ENCODE peak calls at places on chromosomes 13 and 19, in six cellular contexts. G is pancreas, S is stomach, E is lower lobe of right lung, X is heart right ventricle, R is brain microvascular endothelial cell. N is an unnamed sample.

GRCh38 chr13:70333752-70334151 is 225.5 kb upstream of the KLHL1 start:
- DNase-seq in R (no peak), G (no peak), E (no peak), S (no peak), X (no peak), N (no peak)

GRCh38 chr19:2198317-2198716 is 34.6 kb downstream of the DOT1L start:
- DNase-seq in S (no peak), E (no peak), R (no peak), X (no peak), G (no peak), N (no peak)

GRCh38 chr19:14366529-14366928 is 14.7 kb upstream of the ADGRE5 start:
- DNase-seq in R (peak; percentile 76), G (peak; percentile 68), X (peak; percentile 44), E (peak; percentile 92), S (peak; percentile 95), N (peak; percentile 81)

GRCh38 chr13:110815471-110816204 is 99.2 kb downstream of the ANKRD10 start:
- DNase-seq in G (no peak), X (no peak), R (no peak), S (no peak), E (no peak), N (no peak)

GRCh38 chr19:33302974-33303790 is 848 bp upstream of the CEBPA start:
- DNase-seq in X (no peak), E (peak; percentile 79), S (peak; percentile 62), G (peak; percentile 66), R (peak; percentile 15), N (peak; percentile 53)

GRCh38 chr19:18160441-18160791 is 7.5 kb downstream of the PIK3R2 start:
- DNase-seq in E (no peak), R (no peak), G (no peak), S (no peak), X (no peak), N (no peak)

GRCh38 chr13:50645092-50645491 is 198.4 kb downstream of the DLEU7 start:
- DNase-seq in E (no peak), R (peak; percentile 86), G (no peak), X (no peak), S (no peak), N (no peak)

GRCh38 chr13:26112843-26113242 is 61.0 kb upstream of the SHISA2 start:
- DNase-seq in R (peak; percentile 14), G (no peak), E (no peak), S (no peak), X (no peak), N (no peak)

GRCh38 chr13:95296326-95296939 is 4.8 kb downstream of the ABCC4 start:
- DNase-seq in E (peak; percentile 51), X (peak; percentile 38), S (peak; percentile 72), R (no peak), G (peak; percentile 62), N (no peak)

GRCh38 chr13:75352641-75353327 is 129.2 kb downstream of the TBC1D4 start:
- DNase-seq in R (no peak), G (no peak), E (no peak), X (no peak), S (no peak), N (no peak)

GRCh38 chr19:1102407-1103106 is 1.2 kb upstream of the GPX4 start:
- DNase-seq in E (no peak), R (peak; percentile 96), X (no peak), G (peak; percentile 68), S (peak; percentile 64), N (peak; percentile 84)

GRCh38 chr19:46015961-46016425 is 6.9 kb downstream of the PGLYRP1 start:
- DNase-seq in X (no peak), G (no peak), R (no peak), E (peak; percentile 46), S (no peak), N (peak; percentile 34)

GRCh38 chr13:107441279-107441678 is 774.1 kb downstream of the LIG4 start:
- DNase-seq in R (peak; percentile 70), E (no peak), X (no peak), G (no peak), S (no peak), N (no peak)

GRCh38 chr19:7869453-7869909 is 4.7 kb downstream of the PRR36 start:
- DNase-seq in E (peak; percentile 74), X (peak; percentile 30), R (no peak), S (peak; percentile 82), G (peak; percentile 76), N (peak; percentile 81)

GRCh38 chr19:42121666-42122069 is 10.6 kb downstream of the POU2F2 start:
- DNase-seq in S (no peak), R (peak; percentile 79), G (peak; percentile 56), X (peak; percentile 47), E (peak; percentile 64), N (peak; percentile 67)

GRCh38 chr19:3129112-3129511 is 6.7 kb upstream of the GNA15 start:
- DNase-seq in S (no peak), G (no peak), E (no peak), R (peak; percentile 71), X (no peak), N (peak; percentile 4)

GRCh38 chr13:72960541-72960940 is 98.3 kb upstream of the KLF5 start:
- DNase-seq in R (no peak), G (peak; percentile 28), S (no peak), E (no peak), X (no peak), N (no peak)

GRCh38 chr19:54133957-54134590 is 3.5 kb upstream of the CNOT3 start:
- DNase-seq in G (no peak), R (no peak), S (no peak), X (no peak), E (no peak), N (no peak)

GRCh38 chr13:29513002-29513980 is 82.2 kb downstream of the SLC7A1 start:
- DNase-seq in G (no peak), E (no peak), X (no peak), S (no peak), R (no peak), N (no peak)

GRCh38 chr19:46731007-46731501 is 14.1 kb upstream of the PRKD2 start:
- DNase-seq in X (no peak), G (no peak), E (peak; percentile 78), R (peak; percentile 96), S (peak; percentile 46), N (no peak)

GRCh38 chr19:31220540-31220939 is 128.7 kb downstream of the TSHZ3 start:
- DNase-seq in X (no peak), E (no peak), G (no peak), R (no peak), S (no peak), N (no peak)

GRCh38 chr13:112053744-112054615 is 13.0 kb upstream of the SOX1 start:
- DNase-seq in R (no peak), S (no peak), G (no peak), E (no peak), X (no peak), N (no peak)
- H3K4me3 ChIP-seq in R (no peak overlapping the region), S (no peak overlapping the region), G (no peak overlapping the region), E (no peak overlapping the region), X (no peak overlapping the region), N (no peak overlapping the region)

GRCh38 chr13:46913757-46914156 is 16.9 kb upstream of the HTR2A start:
- DNase-seq in S (no peak), R (no peak), X (no peak), E (no peak), G (no peak), N (no peak)
- TF ChIP-seq CTCF in S (no peak), R (no peak), X (no peak), E (no peak), G (no peak), N (no peak)

DNA sequence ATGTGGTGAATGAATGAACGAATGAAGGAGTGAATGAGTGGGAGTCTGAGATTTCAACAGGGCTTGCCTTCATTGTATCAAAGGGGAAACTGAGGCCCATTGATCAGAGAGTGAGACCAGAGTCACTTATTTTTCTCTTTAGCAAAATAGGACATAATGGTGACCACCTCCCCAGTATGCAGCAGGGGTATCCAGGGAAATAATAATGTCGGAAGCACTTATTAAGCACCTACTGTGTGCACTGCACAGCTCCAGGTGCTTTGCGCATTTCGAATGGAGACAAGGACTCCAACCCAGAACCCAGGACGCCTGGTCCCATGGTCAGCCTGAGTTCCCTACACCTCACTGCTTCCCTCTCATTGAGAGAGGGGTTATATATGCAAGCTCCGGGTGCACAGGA is 26.8 kb upstream of the SEMA6B start:
- DNase-seq in R (no peak), S (no peak), X (no peak), G (no peak), E (no peak), N (no peak)
- H3K27me3 ChIP-seq in R (peaks cover 20% of the 10 kb centered on the region), S (peaks cover 16% of the 10 kb centered on the region), X (peaks cover 41% of the 10 kb centered on the region), G (peaks cover 3% of the 10 kb centered on the region), E (peaks cover 74% of the 10 kb centered on the region), N (peaks cover 1% of the 10 kb centered on the region)

GRCh38 chr19:39182174-39182505 is 14.6 kb upstream of the NCCRP1 start:
- DNase-seq in E (no peak), X (no peak), S (no peak), R (no peak), G (no peak), N (no peak)

GRCh38 chr19:39188960-39189359 is 7.8 kb upstream of the NCCRP1 start:
- DNase-seq in R (no peak), G (no peak), S (no peak), E (no peak), X (no peak), N (no peak)

GRCh38 chr19:39183100-39183499 is 13.7 kb upstream of the NCCRP1 start:
- DNase-seq in S (no peak), R (no peak), G (no peak), X (no peak), E (no peak), N (no peak)

GRCh38 chr19:39187552-39187943 is 9.2 kb upstream of the NCCRP1 start:
- DNase-seq in X (no peak), S (no peak), G (no peak), E (no peak), R (no peak), N (no peak)

GRCh38 chr19:39186391-39186790 is 10.4 kb upstream of the NCCRP1 start:
- DNase-seq in G (no peak), R (no peak), S (no peak), X (no peak), E (no peak), N (no peak)
- H3K4me3 ChIP-seq in G (no peak overlapping the region), R (no peak overlapping the region), S (no peak overlapping the region), X (no peak overlapping the region), E (no peak overlapping the region), N (no peak overlapping the region)

GRCh38 chr13:60990032-60990733 is 425.5 kb downstream of the PCDH20 start:
- DNase-seq in E (no peak), G (no peak), X (no peak), S (peak; percentile 37), R (no peak), N (no peak)
- TF ChIP-seq CTCF in E (no peak), G (no peak), X (no peak), S (no peak), R (no peak), N (peak; percentile 21)

GRCh38 chr19:4198467-4199126 is 16.1 kb downstream of the ANKRD24 start:
- DNase-seq in S (no peak), R (no peak), E (no peak), G (no peak), X (no peak), N (no peak)

GRCh38 chr19:4196009-4196408 is 13.5 kb downstream of the ANKRD24 start:
- DNase-seq in E (no peak), S (no peak), R (no peak), G (no peak), X (no peak), N (no peak)

GRCh38 chr19:4197228-4197624 is 14.7 kb downstream of the ANKRD24 start:
- DNase-seq in E (no peak), X (no peak), G (no peak), S (no peak), R (no peak), N (no peak)

GRCh38 chr19:4197625-4198466 is 15.4 kb downstream of the ANKRD24 start:
- DNase-seq in G (no peak), S (no peak), E (no peak), R (no peak), X (no peak), N (no peak)

GRCh38 chr19:4196587-4197148 is 14.2 kb downstream of the ANKRD24 start:
- DNase-seq in E (no peak), R (no peak), G (no peak), X (no peak), S (no peak), N (no peak)
- H3K27me3 ChIP-seq in E (peaks cover 63% of the 10 kb centered on the region), R (peaks cover 15% of the 10 kb centered on the region), G (peaks cover 8% of the 10 kb centered on the region), X (peaks cover 73% of the 10 kb centered on the region), S (peaks cover 14% of the 10 kb centered on the region), N (no peaks in the 10 kb centered on the region)